ENCODE peak calls at places on chromosome 15, in six cellular contexts. Y is HAP-1; N is thoracic aorta; F is CD8-positive, alpha-beta memory T cell; I is right lobe of liver; M is uterus. W is an unnamed sample. For H3K36me3, the result is how much of the 10 kb centered on the place peaks cover.

GRCh38 chr15:55279746-55280351 is 9.8 kb downstream of the RAB27A start:
- DNase-seq in M (no peak), I (no peak), Y (no peak), N (no peak), F (peak), W (no peak)

GRCh38 chr15:61266916-61267315 is 37.8 kb upstream of the RORA start:
- DNase-seq in Y (no peak), I (no peak), M (no peak), N (no peak), F (no peak), W (no peak)

GRCh38 chr15:37125143-37125542 is 24.8 kb upstream of the MEIS2 start:
- DNase-seq in F (no peak), M (no peak), N (no peak), Y (no peak), I (no peak), W (no peak)

GRCh38 chr15:74541494-74542191 is 623 bp downstream of the ARID3B start:
- DNase-seq in I (peak), F (peak), N (no peak), M (peak), Y (peak), W (no peak)

GRCh38 chr15:58631319-58631718 is 118.2 kb downstream of the ADAM10 start:
- DNase-seq in Y (no peak), N (no peak), I (no peak), F (no peak), M (no peak), W (no peak)

GRCh38 chr15:40091861-40092415 is 16.7 kb downstream of the BMF start:
- DNase-seq in I (no peak), F (no peak), Y (peak), M (peak), N (no peak), W (no peak)

GRCh38 chr15:89019436-89019835 is 68.8 kb upstream of the ABHD2 start:
- DNase-seq in Y (no peak), I (no peak), N (no peak), M (no peak), F (no peak), W (no peak)

GRCh38 chr15:40320931-40321371 is 2.5 kb upstream of the INAFM2 start:
- DNase-seq in M (no peak), F (peak), Y (peak), I (no peak), N (no peak), W (no peak)

GRCh38 chr15:62391565-62392262 is 226.6 kb upstream of the C2CD4B start:
- DNase-seq in N (no peak), M (peak), I (peak), Y (peak), F (peak), W (no peak)

GRCh38 chr15:76147906-76148553 is 88.2 kb downstream of the TMEM266 start:
- DNase-seq in M (peak), Y (peak), N (no peak), F (peak), I (no peak), W (peak)

GRCh38 chr15:95302809-95303208 is 1027.7 kb upstream of the NR2F2 start:
- DNase-seq in Y (no peak), I (no peak), M (no peak), N (no peak), F (no peak), W (no peak)

GRCh38 chr15:47505712-47506542 is 211.4 kb upstream of the SEMA6D start:
- DNase-seq in M (no peak), Y (no peak), I (no peak), N (no peak), F (no peak), W (no peak)

GRCh38 chr15:32861741-32862140 is 143.9 kb downstream of the GREM1 start:
- DNase-seq in Y (no peak), I (peak), F (no peak), N (no peak), M (peak), W (no peak)

GRCh38 chr15:69885182-69886041 is 212.3 kb downstream of the TLE3 start:
- DNase-seq in N (no peak), I (no peak), Y (peak), F (no peak), M (no peak), W (no peak)

GRCh38 chr15:55587321-55588069 is 650 bp downstream of the PYGO1 start:
- DNase-seq in M (peak), Y (peak), I (no peak), N (no peak), F (no peak), W (no peak)

GRCh38 chr15:95556225-95556624 is 774.3 kb upstream of the NR2F2 start:
- DNase-seq in M (no peak), Y (no peak), F (no peak), N (no peak), I (no peak), W (no peak)

GRCh38 chr15:26771168-26771916 is 1.5 kb downstream of the GABRB3 start:
- DNase-seq in M (no peak), F (no peak), Y (peak), I (peak), N (no peak), W (no peak)

GRCh38 chr15:72935521-72935920 is 116.7 kb upstream of the NEO1 start:
- DNase-seq in M (no peak), F (no peak), Y (no peak), I (no peak), N (no peak), W (no peak)

GRCh38 chr15:76289582-76289981 is 21.7 kb downstream of the ETFA start:
- DNase-seq in F (no peak), N (no peak), M (no peak), I (no peak), Y (no peak), W (no peak)

GRCh38 chr15:66882251-66883020 is 180.4 kb downstream of the SMAD6 start:
- DNase-seq in Y (no peak), M (peak), F (no peak), N (peak), I (no peak), W (peak)

GRCh38 chr15:90829942-90830440 is 38.4 kb upstream of the FURIN start:
- DNase-seq in Y (no peak), F (peak), N (no peak), M (no peak), I (no peak), W (peak)

GRCh38 chr15:86328658-86329057 is 249.0 kb downstream of the AGBL1 start:
- DNase-seq in I (no peak), M (no peak), Y (no peak), F (no peak), N (no peak), W (no peak)

GRCh38 chr15:58608129-58608590 is 141.3 kb downstream of the ADAM10 start:
- DNase-seq in N (no peak), F (peak), M (no peak), I (no peak), Y (no peak), W (no peak)

GRCh38 chr15:38486946-38487345 is 33.0 kb downstream of the FAM98B start:
- DNase-seq in Y (no peak), N (no peak), F (peak), I (no peak), M (no peak), W (no peak)

GRCh38 chr15:29566914-29567313 is 255.4 kb downstream of the TJP1 start:
- DNase-seq in N (no peak), F (no peak), M (no peak), Y (no peak), I (no peak), W (no peak)

GRCh38 chr15:40470423-40471104 is at the start of gene CHST14:
- DNase-seq in M (peak), F (peak), Y (peak), I (peak), N (no peak), W (peak)

GRCh38 chr15:63598467-63599400 is 1.5 kb downstream of the FBXL22 start:
- DNase-seq in M (peak), I (no peak), F (no peak), N (no peak), Y (no peak), W (no peak)

GRCh38 chr15:24292837-24293236 is 382.7 kb upstream of the NPAP1 start:
- DNase-seq in I (no peak), Y (no peak), N (no peak), M (no peak), F (no peak), W (no peak)

GRCh38 chr15:61169275-61169903 is 59.7 kb downstream of the RORA start:
- DNase-seq in F (no peak), M (no peak), Y (no peak), N (no peak), I (no peak), W (no peak)

GRCh38 chr15:73892446-73893226 is 19.3 kb downstream of the TBC1D21 start:
- DNase-seq in N (no peak), I (no peak), F (no peak), Y (no peak), M (no peak), W (no peak)

GRCh38 chr15:94098877-94099606 is 132.3 kb upstream of the MCTP2 start:
- DNase-seq in N (no peak), M (no peak), F (no peak), Y (no peak), I (no peak), W (no peak)

GRCh38 chr15:65304393-65305143 is at the start of gene RNU5B-1:
- DNase-seq in N (no peak), Y (peak), I (peak), M (peak), F (peak), W (peak)

GRCh38 chr15:65306551-65306950 is 2.1 kb downstream of the RNU5B-1 start:
- DNase-seq in M (no peak), I (no peak), F (no peak), N (no peak), Y (no peak), W (no peak)

GRCh38 chr15:65305776-65306175 is 1.3 kb downstream of the RNU5B-1 start:
- DNase-seq in F (no peak), I (peak), Y (no peak), N (no peak), M (no peak), W (no peak)

GRCh38 chr15:65303687-65304392 is 637 bp upstream of the RNU5B-1 start:
- DNase-seq in F (no peak), Y (peak), N (no peak), I (peak), M (peak), W (peak)

DNA sequence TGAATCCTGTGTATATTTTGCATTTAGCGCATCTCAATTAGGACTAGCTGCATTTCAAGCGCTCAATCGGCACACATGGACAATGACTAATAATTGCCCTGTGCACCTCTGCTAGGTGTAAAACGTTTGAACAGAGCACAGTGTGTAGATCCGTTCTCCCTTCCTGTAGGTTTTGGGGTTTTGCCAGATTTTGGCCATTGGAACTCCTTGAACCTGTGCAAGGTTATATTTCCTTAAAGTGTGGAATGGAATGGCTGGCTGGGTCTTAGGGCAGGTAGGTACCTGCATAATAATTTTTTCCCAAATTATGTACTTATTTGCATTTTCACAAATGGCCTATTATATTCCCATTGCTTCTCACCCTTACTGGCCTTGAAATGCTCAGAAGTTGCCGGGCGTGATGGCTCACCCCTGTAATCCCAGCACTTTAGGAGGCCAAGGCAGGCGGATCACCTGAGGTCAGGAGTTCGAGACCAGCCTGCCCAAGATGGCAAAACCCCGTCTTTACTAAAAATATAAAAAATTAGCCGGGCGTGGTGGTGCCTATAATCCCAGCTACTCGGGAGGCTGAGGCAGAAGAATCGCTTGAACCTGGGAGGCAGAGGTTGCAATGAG is 774 bp downstream of the RNU5B-1 start:
- DNase-seq in Y (no peak), N (no peak), F (no peak), I (peak), M (no peak), W (no peak)
- H3K4me3 ChIP-seq in Y (peak), N (peak), F (peak), I (peak), M (peak), W (peak)

GRCh38 chr15:34240537-34240936 is 15.7 kb downstream of the EMC4 start:
- DNase-seq in I (no peak), M (no peak), N (no peak), F (no peak), Y (no peak), W (no peak)
- H3K36me3 ChIP-seq in I (under half), M (under half), N (under half), F (under half), Y (under half), W (under half)

GRCh38 chr15:99511529-99511864 is 54.3 kb upstream of the MEF2A start:
- DNase-seq in Y (no peak), N (no peak), I (no peak), F (no peak), M (no peak), W (no peak)

GRCh38 chr15:99509686-99510461 is 55.9 kb upstream of the MEF2A start:
- DNase-seq in F (no peak), M (no peak), Y (no peak), N (no peak), I (no peak), W (no peak)

GRCh38 chr15:99514306-99514705 is 51.5 kb upstream of the MEF2A start:
- DNase-seq in I (no peak), Y (no peak), F (no peak), N (no peak), M (no peak), W (no peak)

GRCh38 chr15:99508807-99509311 is 56.9 kb upstream of the MEF2A start:
- DNase-seq in F (no peak), N (no peak), M (no peak), I (no peak), Y (no peak), W (no peak)

DNA sequence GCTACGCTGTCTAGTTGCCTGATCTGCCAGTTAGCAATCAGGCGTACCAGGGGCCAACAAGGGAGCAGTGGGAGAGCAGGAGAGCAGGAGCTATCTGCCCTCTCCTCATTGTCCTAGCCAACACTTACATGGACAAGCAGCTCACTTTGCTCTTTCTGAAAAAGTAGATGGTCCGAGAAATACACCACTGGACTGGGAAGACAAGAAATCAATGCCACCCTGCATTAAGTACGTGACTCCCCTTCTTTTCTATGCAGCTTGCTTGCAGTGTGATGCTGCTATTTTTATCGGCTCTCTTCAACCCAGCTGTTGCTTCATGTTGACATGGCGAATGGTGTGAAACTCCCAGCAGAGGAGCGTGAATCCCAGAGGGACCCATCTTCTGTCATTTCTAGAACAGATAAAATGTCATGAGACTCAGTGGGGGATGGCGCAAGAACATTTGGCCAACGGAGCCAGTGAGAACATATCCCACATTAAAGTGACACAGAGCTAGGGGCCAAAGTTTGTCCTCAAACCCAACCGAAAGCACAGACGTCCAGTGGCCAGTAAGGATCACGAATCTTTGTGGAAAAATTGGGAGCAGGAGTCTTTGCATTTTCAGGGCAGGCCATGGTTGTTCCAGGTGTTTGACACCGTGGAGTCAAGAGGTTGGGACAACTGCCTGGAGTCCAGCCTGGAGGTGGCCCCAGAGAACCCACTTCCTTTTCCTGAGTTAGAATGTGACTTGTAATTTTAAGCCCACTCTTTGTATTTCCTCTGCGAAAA is 53.7 kb upstream of the MEF2A start:
- DNase-seq in M (no peak), F (no peak), N (no peak), I (no peak), Y (no peak), W (no peak)
- H3K4me3 ChIP-seq in M (no peak), F (no peak), N (peak), I (no peak), Y (no peak), W (no peak)

GRCh38 chr15:80844011-80844732 is 65.0 kb downstream of the CEMIP start:
- DNase-seq in M (no peak), N (no peak), Y (no peak), F (no peak), I (no peak), W (no peak)
- H3K36me3 ChIP-seq in M (under half), N (under half), Y (under half), F (under half), I (under half), W (under half)

DNA sequence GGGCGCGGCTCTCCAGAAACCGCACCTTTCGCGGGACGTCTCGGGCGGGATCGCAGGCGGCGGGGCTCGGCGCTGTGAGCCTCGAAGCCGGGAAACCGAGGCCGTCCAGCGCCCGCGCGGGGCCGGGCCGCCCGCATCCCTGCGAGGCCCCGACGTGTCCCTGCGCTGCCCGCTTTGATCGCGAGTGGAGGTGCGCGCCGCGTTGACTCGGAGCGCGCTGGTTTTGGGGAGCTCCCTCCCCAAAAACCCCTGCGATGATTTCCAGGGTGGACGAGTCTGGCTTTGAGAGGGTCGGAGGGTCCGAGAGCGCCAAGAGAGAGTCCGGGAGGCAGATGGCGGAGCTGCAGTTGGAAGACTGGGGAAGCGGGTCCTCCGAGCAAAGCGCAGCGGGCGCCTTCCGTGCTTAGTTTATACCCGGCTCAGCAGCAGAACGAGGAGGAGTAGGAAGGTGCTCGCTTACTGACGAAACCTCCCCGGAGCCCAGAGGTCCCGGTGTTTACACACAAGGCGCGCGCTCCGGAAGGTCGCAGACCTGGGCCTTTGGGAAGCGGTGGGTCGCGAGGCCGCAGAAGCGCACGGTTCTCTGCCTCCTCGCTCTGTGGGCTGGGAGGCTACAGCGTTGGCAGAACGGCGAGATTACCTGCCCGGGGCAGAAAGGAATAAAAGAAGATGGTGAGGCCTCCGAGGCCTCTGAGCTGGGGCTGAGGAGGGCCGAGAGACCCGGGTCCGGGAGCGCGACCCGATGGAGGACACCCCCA is 687 bp downstream of the ALDH1A3 start:
- DNase-seq in N (no peak), Y (no peak), M (no peak), F (no peak), I (no peak), W (no peak)
- H3K4me3 ChIP-seq in N (peak), Y (peak), M (peak), F (no peak), I (peak), W (peak)

GRCh38 chr15:100291106-100291505 is 50.7 kb downstream of the ADAMTS17 start:
- DNase-seq in M (no peak), F (no peak), Y (peak), N (no peak), I (no peak), W (no peak)

GRCh38 chr15:100295939-100296338 is 45.8 kb downstream of the ADAMTS17 start:
- DNase-seq in I (no peak), F (no peak), M (no peak), Y (no peak), N (no peak), W (no peak)

GRCh38 chr15:100297812-100298211 is 44.0 kb downstream of the ADAMTS17 start:
- DNase-seq in I (no peak), F (no peak), Y (no peak), M (no peak), N (no peak), W (no peak)

DNA sequence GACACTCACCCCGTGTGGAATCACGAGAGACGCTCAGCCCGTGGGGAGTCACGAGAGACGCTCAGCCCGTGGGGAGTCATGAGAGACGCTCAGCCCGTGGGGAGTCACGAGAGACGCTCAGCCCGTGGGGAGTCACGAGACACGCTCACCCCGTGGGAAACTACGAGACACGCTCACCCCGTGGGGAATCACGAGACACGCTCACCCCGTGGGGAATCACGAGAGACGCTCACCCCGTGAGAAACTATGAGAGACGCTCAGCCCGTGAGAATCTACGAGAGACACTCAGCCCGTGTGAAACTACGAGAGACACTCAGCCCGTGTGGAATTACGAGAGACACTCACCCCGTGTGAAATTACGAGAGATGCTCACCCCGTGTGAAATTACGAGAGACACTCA is 49.8 kb downstream of the ADAMTS17 start:
- DNase-seq in N (no peak), M (no peak), I (no peak), F (no peak), Y (no peak), W (no peak)
- H3K36me3 ChIP-seq in N (under half), M (under half), I (under half), F (under half), Y (under half), W (under half)

W was measured in tibial nerve.